ENCODE peak calls at places on chromosomes 4 and X, in seven cellular contexts. X, E, Z, P, T, Q and D are unnamed samples.

GRCh38 chr4:101954351-101954750 is 163.8 kb downstream of the BANK1 start:
- DNase-seq in X (no peak), E (no peak), Z (no peak), P (no peak), T (no peak), Q (no peak), D (no peak)

GRCh38 chr4:55545133-55545532 is 1.6 kb downstream of the CLOCK start:
- DNase-seq in X (no peak), E (no peak), Z (no peak), P (no peak), T (no peak), Q (no peak), D (no peak)

GRCh38 chr4:125433453-125433852 is 118.7 kb downstream of the FAT4 start:
- DNase-seq in X (no peak), E (no peak), Z (no peak), P (no peak), T (no peak), Q (no peak), D (no peak)

GRCh38 chr4:151228196-151229119 is 48.5 kb upstream of the PRSS48 start:
- DNase-seq in X (no peak), E (no peak), Z (no peak), P (no peak), T (no peak), Q (no peak), D (no peak)

GRCh38 chrX:16855363-16856075 is 14.6 kb downstream of the RBBP7 start:
- DNase-seq in X (no peak), E (no peak), Z (no peak), P (no peak), T (no peak), Q (no peak), D (no peak)

GRCh38 chrX:41293269-41293668 is 40.7 kb upstream of the DDX3X start:
- DNase-seq in X (no peak), E (no peak), Z (no peak), P (no peak), T (no peak), Q (no peak), D (no peak)

GRCh38 chr4:55635760-55636621 is at the start of gene NMU:
- DNase-seq in X (no peak), E (peak), Z (peak), P (peak), T (peak), Q (no peak), D (peak)

GRCh38 chr4:54100607-54101189 is 735 bp downstream of the GSX2 start:
- DNase-seq in X (no peak), E (no peak), Z (no peak), P (no peak), T (no peak), Q (no peak), D (no peak)

GRCh38 chr4:115249808-115250207 is 136.4 kb upstream of the NDST4 start:
- DNase-seq in X (no peak), E (no peak), Z (no peak), P (no peak), T (no peak), Q (no peak), D (no peak)

GRCh38 chrX:107549504-107549903 is 78.8 kb upstream of the PRPS1 start:
- DNase-seq in X (no peak), E (no peak), Z (no peak), P (peak), T (no peak), Q (no peak), D (no peak)

GRCh38 chr4:94483895-94484294 is 32.2 kb downstream of the PDLIM5 start:
- DNase-seq in X (no peak), E (no peak), Z (no peak), P (no peak), T (no peak), Q (no peak), D (no peak)

GRCh38 chrX:35380808-35381700 is 417.1 kb upstream of the MAGEB16 start:
- DNase-seq in X (no peak), E (peak), Z (no peak), P (no peak), T (no peak), Q (no peak), D (no peak)